ENCODE peak calls at places on chromosomes 6 and 20, in five cellular contexts. O is skeletal muscle cell, W is stromal cell of bone marrow, Q is endothelial cell, M is lung. I is an unnamed sample.

GRCh38 chr20:38392356-38392755 is 42.8 kb downstream of the SNHG17 start:
- DNase-seq in O (no peak), W (no peak), Q (no peak), M (no peak), I (no peak)

GRCh38 chr20:40085513-40085912 is 603.5 kb downstream of the MAFB start:
- DNase-seq in O (no peak), W (no peak), Q (no peak), M (no peak), I (no peak)

GRCh38 chr6:14706378-14706929 is 539.4 kb upstream of the JARID2 start:
- DNase-seq in O (peak; percentile 100), W (peak; percentile 99), Q (no peak), M (no peak), I (peak; percentile 94)

GRCh38 chr6:81623106-81623834 is 129.2 kb downstream of the TENT5A start:
- DNase-seq in O (no peak), W (no peak), Q (no peak), M (no peak), I (no peak)

GRCh38 chr20:53635189-53635588 is 41.5 kb upstream of the ZNF217 start:
- DNase-seq in O (no peak), W (no peak), Q (no peak), M (no peak), I (no peak)

GRCh38 chr6:9710574-9710973 is 704.3 kb downstream of the TFAP2A start:
- DNase-seq in O (no peak), W (no peak), Q (no peak), M (no peak), I (no peak)

GRCh38 chr20:62547364-62547763 is 71.6 kb upstream of the GATA5 start:
- DNase-seq in O (no peak), W (no peak), Q (no peak), M (no peak), I (no peak)

GRCh38 chr20:32893878-32894483 is 35.3 kb downstream of the EFCAB8 start:
- DNase-seq in O (no peak), W (no peak), Q (peak; percentile 52), M (no peak), I (no peak)

GRCh38 chr20:63628246-63628975 is 1.5 kb upstream of the GMEB2 start:
- DNase-seq in O (peak; percentile 27), W (peak; percentile 48), Q (no peak), M (peak; percentile 69), I (peak; percentile 51)

GRCh38 chr6:115441671-115442070 is 619.0 kb downstream of the FRK start:
- DNase-seq in O (peak; percentile 0), W (peak; percentile 20), Q (no peak), M (no peak), I (peak; percentile 49)

GRCh38 chr6:87718662-87719433 is 16.8 kb upstream of the AKIRIN2 start:
- DNase-seq in O (no peak), W (no peak), Q (no peak), M (peak; percentile 59), I (no peak)

GRCh38 chr6:129292836-129293235 is 409.9 kb downstream of the LAMA2 start:
- DNase-seq in O (no peak), W (no peak), Q (no peak), M (no peak), I (no peak)

GRCh38 chr6:53044572-53044971 is 20.6 kb upstream of the FBXO9 start:
- DNase-seq in O (no peak), W (no peak), Q (no peak), M (no peak), I (no peak)

GRCh38 chr20:36856691-36857635 is 19.0 kb upstream of the TLDC2 start:
- DNase-seq in O (no peak), W (no peak), Q (peak; percentile 55), M (no peak), I (no peak)

GRCh38 chr6:167462913-167463312 is 138.0 kb downstream of the TTLL2 start:
- DNase-seq in O (no peak), W (no peak), Q (no peak), M (no peak), I (no peak)

GRCh38 chr6:87817226-87817625 is 115.2 kb upstream of the AKIRIN2 start:
- DNase-seq in O (no peak), W (peak; percentile 59), Q (no peak), M (no peak), I (no peak)